ENCODE peak calls at places on chromosomes 11 and 22, in six cellular contexts. V, L, E, J, P and Q are unnamed samples.

GRCh38 chr11:114348200-114349191 is 51.8 kb downstream of the C11orf71 start:
- DNase-seq in V (peak), L (peak), E (peak), J (peak), P (no peak), Q (peak)

GRCh38 chr22:46031561-46031960 is 54.6 kb upstream of the WNT7B start:
- DNase-seq in V (no peak), L (no peak), E (no peak), J (no peak), P (no peak), Q (no peak)

GRCh38 chr11:61712301-61712700 is 32.1 kb downstream of the DAGLA start:
- DNase-seq in V (no peak), L (no peak), E (no peak), J (no peak), P (no peak), Q (no peak)

GRCh38 chr11:75475767-75476650 is 43.0 kb upstream of the KLHL35 start:
- DNase-seq in V (no peak), L (no peak), E (peak), J (no peak), P (no peak), Q (no peak)

GRCh38 chr11:74487875-74488274 is 5.6 kb downstream of the LIPT2 start:
- DNase-seq in V (no peak), L (no peak), E (no peak), J (no peak), P (no peak), Q (no peak)

GRCh38 chr11:128790200-128790599 is 76.9 kb downstream of the KCNJ1 start:
- DNase-seq in V (peak), L (no peak), E (peak), J (no peak), P (no peak), Q (peak)

GRCh38 chr11:17714356-17714854 is 5.0 kb upstream of the MYOD1 start:
- DNase-seq in V (no peak), L (no peak), E (no peak), J (no peak), P (no peak), Q (no peak)

GRCh38 chr22:46196268-46196667 is 45.9 kb downstream of the PPARA start:
- DNase-seq in V (no peak), L (no peak), E (no peak), J (no peak), P (no peak), Q (no peak)

GRCh38 chr11:64998141-64998540 is 1.4 kb upstream of the BATF2 start:
- DNase-seq in V (no peak), L (no peak), E (no peak), J (no peak), P (no peak), Q (no peak)

GRCh38 chr11:64994318-64994717 is 2.5 kb downstream of the BATF2 start:
- DNase-seq in V (no peak), L (no peak), E (no peak), J (no peak), P (no peak), Q (no peak)

GRCh38 chr11:64996327-64996709 is 453 bp downstream of the BATF2 start:
- DNase-seq in V (no peak), L (no peak), E (no peak), J (no peak), P (no peak), Q (no peak)

GRCh38 chr11:64998690-64999431 is 2.1 kb upstream of the BATF2 start:
- DNase-seq in V (no peak), L (no peak), E (no peak), J (peak), P (peak), Q (no peak)

DNA sequence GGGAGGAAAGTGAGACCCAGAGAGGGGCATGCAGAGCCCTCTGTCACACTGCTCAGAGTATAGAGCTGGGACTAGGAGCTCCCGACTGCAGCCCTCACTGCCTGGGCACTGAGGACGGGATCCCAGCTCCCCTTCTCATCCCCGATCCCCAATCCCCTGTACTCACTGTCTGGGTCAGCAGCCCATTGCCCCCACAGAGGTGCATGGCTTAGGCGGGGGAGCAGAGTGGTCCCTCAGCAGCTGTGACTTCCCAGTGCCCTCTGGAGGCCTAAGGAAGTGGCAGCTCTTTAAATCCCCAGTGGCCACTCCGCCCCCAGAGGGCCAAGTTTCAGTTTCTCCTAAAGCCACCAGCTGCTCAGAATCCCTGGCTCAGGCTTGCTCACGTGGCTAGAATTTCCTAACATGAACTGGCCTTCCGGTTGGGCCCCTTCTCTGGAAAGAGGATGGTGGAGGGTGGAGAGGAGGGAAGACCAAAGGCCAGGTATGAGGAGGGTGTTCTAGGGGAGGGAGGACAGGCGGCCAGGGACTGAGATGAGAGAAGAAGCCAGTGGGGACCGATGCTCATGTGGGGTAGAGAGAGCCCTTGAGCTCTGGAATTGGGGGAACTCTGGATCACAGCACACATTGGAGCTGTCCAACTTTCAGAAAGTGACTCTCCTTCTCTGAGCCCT is at the start of gene BATF2:
- DNase-seq in V (peak), L (peak), E (peak), J (peak), P (peak), Q (no peak)
- TF ChIP-seq CTCF in V (peak), L (no peak), E (peak), J (peak), P (peak), Q (no peak)

GRCh38 chr11:1231396-1232327 is 8.8 kb downstream of the MUC5B start:
- DNase-seq in V (no peak), L (peak), E (no peak), J (peak), P (no peak), Q (peak)

GRCh38 chr11:1229471-1230120 is 6.7 kb downstream of the MUC5B start:
- DNase-seq in V (no peak), L (no peak), E (no peak), J (peak), P (no peak), Q (peak)

GRCh38 chr11:1230121-1230455 is 7.2 kb downstream of the MUC5B start:
- DNase-seq in V (no peak), L (no peak), E (no peak), J (no peak), P (no peak), Q (no peak)

GRCh38 chr11:1228921-1229451 is 6.1 kb downstream of the MUC5B start:
- DNase-seq in V (no peak), L (no peak), E (no peak), J (peak), P (no peak), Q (peak)

DNA sequence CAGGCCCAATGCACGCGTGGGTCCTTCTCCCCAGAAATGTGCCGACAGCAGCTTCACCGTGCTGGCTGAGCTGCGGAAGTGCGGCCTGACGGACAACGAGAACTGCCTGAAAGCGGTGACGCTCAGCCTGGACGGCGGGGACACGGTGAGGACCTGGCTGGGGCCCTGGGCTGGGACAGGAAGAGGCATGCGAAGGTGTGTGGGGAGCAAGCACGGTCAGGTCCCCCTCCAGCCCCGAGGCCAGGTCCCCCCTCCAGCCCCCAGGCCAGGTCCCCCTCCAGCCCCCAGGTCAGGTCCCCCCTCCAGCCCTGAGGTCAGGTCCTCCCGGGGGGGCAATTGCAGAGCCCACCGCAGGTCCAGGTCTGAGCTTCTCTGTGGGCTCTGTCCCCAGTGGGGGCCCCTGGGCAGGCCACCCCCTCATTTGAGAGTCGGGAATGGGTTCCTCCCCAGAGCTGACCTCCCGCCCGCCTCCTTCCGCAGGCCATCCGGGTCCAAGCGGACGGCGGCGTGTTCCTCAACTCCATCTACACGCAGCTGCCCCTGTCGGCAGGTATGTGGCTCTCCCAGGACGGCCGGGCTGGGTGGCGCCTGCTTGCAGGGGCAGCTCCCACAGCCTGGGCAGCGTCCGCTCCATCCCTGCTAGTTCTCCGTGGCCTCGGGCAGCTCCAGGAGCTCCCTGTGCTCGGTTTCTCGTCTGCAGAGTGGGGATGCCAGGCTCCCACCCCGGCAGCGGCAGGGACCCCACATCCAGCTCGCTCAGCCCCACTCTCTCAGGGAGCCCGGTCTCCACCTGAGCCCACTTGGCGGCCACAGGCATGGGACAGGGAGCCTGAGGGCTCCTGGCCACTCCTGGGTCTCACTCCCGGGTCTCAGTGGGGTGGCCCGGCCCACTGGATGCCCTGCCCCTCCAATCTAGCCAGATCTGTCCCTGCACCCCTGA is 7.9 kb downstream of the MUC5B start:
- DNase-seq in V (no peak), L (no peak), E (no peak), J (peak), P (no peak), Q (peak)
- TF ChIP-seq CTCF in V (no peak), L (no peak), E (no peak), J (peak), P (no peak), Q (no peak)

DNA sequence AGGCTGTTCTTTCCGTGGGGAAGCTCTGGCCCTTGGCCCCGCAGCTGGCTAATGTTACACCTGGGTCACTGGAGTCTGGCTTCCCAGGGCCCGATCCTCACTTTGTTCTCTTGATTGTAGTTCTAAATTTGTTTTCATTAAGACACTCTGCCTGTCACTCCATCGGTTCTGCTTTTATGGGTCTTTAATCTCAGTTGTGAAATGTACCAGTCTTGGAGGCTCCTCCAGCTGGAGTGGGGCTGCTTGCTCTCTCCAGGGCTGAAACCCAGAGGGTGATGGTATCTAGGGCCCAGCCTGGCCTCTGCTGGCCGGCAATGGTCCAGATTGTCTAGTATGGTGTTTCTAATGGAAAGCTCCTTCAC is 352.9 kb downstream of the TENM4 start:
- DNase-seq in V (no peak), L (no peak), E (peak), J (peak), P (no peak), Q (no peak)
- TF ChIP-seq CTCF in V (no peak), L (no peak), E (no peak), J (no peak), P (no peak), Q (no peak)

GRCh38 chr11:10930961-10931760 is 73.3 kb upstream of the ZBED5 start:
- DNase-seq in V (peak), L (peak), E (peak), J (peak), P (peak), Q (peak)
- TF ChIP-seq CTCF in V (no peak), L (no peak), E (no peak), J (no peak), P (no peak), Q (no peak)

DNA sequence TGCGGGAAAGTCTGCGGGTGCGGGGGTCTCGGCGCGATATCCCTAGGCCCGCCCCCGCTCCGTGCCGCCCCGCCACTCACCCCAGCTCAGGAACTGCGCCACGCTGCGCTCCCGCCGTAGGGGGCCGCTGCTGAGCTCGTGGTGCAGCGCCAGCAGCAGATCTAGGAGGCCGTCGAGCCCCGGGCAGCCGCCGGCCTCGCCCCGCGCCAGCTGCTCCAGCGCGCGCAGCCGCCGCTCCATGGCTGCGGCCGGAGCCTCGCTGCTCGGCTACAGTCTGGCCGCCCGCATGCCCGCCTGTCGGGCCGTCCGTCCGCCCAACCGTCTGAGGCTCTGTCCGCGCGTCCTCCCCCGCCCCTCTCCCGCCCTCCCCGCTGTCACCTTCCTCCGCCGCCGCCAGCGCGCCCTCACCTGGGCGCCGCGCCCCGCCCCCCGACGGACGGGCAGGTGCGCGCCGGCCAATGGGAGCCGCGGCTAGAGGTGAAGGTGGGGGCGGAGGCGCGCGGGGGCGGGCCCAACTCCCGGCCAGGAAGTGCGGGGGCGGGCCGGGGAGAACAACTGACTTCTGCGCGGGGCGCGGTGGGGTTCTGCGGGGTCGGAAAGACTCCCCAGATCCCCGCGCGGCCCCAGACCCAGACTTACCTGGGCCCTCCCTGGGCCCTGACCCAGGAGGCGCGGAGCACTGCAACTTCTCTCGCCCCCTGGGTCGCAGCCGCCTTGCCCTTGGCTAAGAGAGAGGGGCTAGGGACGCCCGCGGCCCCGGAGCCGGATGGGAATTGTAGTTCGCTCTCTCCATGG is at the start of gene CDC42BPG:
- DNase-seq in V (peak), L (peak), E (peak), J (peak), P (peak), Q (peak)
- TF ChIP-seq CTCF in V (peak), L (peak), E (peak), J (peak), P (peak), Q (peak)

GRCh38 chr11:72643547-72643946 is 30.7 kb downstream of the PDE2A start:
- DNase-seq in V (no peak), L (no peak), E (peak), J (no peak), P (peak), Q (no peak)

GRCh38 chr11:72646024-72646423 is 28.2 kb downstream of the PDE2A start:
- DNase-seq in V (no peak), L (no peak), E (no peak), J (no peak), P (no peak), Q (no peak)

GRCh38 chr11:72641522-72641899 is 32.7 kb downstream of the PDE2A start:
- DNase-seq in V (no peak), L (no peak), E (no peak), J (no peak), P (no peak), Q (no peak)

GRCh38 chr11:72641900-72642814 is 32.1 kb downstream of the PDE2A start:
- DNase-seq in V (peak), L (peak), E (no peak), J (no peak), P (peak), Q (peak)

GRCh38 chr11:72642815-72643511 is 31.3 kb downstream of the PDE2A start:
- DNase-seq in V (peak), L (peak), E (peak), J (peak), P (peak), Q (peak)
- TF ChIP-seq CTCF in V (peak), L (peak), E (peak), J (peak), P (peak), Q (peak)

GRCh38 chr11:69319255-69320106 is 25.5 kb downstream of the MYEOV start:
- DNase-seq in V (no peak), L (no peak), E (no peak), J (peak), P (no peak), Q (no peak)
- TF ChIP-seq CTCF in V (no peak), L (no peak), E (no peak), J (no peak), P (no peak), Q (no peak)